ENCODE peak calls at places on chromosomes 16 and 17, in nine cellular contexts. N, B, U, G, V, R, A, L and T are unnamed samples.

GRCh38 chr17:46141645-46142044 is 51.6 kb downstream of the KANSL1 start:
- DNase-seq in N (no peak), B (no peak), U (no peak), G (no peak), V (no peak), R (no peak), A (no peak), L (no peak), T (no peak)

GRCh38 chr16:50884066-50884860 is 142.4 kb downstream of the CYLD start:
- DNase-seq in N (no peak), B (no peak), U (peak), G (no peak), V (no peak), R (no peak), A (no peak), L (no peak), T (no peak)

GRCh38 chr17:61360318-61360717 is 39.3 kb upstream of the TBX2 start:
- DNase-seq in N (no peak), B (no peak), U (no peak), G (no peak), V (no peak), R (no peak), A (no peak), L (no peak), T (no peak)

GRCh38 chr16:29645699-29646187 is 17.3 kb upstream of the SPN start:
- DNase-seq in N (no peak), B (no peak), U (no peak), G (no peak), V (no peak), R (no peak), A (no peak), L (no peak), T (no peak)

GRCh38 chr17:19254651-19255050 is 17.5 kb downstream of the EPN2 start:
- DNase-seq in N (no peak), B (no peak), U (no peak), G (no peak), V (no peak), R (no peak), A (no peak), L (no peak), T (no peak)

GRCh38 chr17:67891481-67892119 is 66.3 kb downstream of the BPTF start:
- DNase-seq in N (peak), B (peak), U (no peak), G (no peak), V (no peak), R (no peak), A (peak), L (no peak), T (peak)

GRCh38 chr17:15516150-15516549 is 47.1 kb downstream of the TVP23C start:
- DNase-seq in N (peak), B (no peak), U (no peak), G (no peak), V (no peak), R (no peak), A (no peak), L (no peak), T (no peak)

GRCh38 chr17:40062347-40063033 is at the start of gene THRA:
- DNase-seq in N (no peak), B (no peak), U (peak), G (no peak), V (peak), R (peak), A (peak), L (peak), T (peak)

GRCh38 chr17:73546770-73547345 is 97.4 kb downstream of the SDK2 start:
- DNase-seq in N (no peak), B (no peak), U (peak), G (peak), V (peak), R (peak), A (peak), L (peak), T (peak)

GRCh38 chr16:56743840-56744239 is 13.9 kb downstream of the NUP93 start:
- DNase-seq in N (peak), B (no peak), U (no peak), G (no peak), V (no peak), R (no peak), A (no peak), L (no peak), T (no peak)

GRCh38 chr16:49590166-49590871 is 216.7 kb downstream of the C16orf78 start:
- DNase-seq in N (no peak), B (no peak), U (no peak), G (no peak), V (no peak), R (no peak), A (no peak), L (no peak), T (no peak)

GRCh38 chr16:30551781-30552180 is 6.4 kb downstream of the ZNF764 start:
- DNase-seq in N (no peak), B (no peak), U (no peak), G (no peak), V (no peak), R (no peak), A (no peak), L (peak), T (no peak)

GRCh38 chr17:64497565-64498035 is 746 bp upstream of the POLG2 start:
- DNase-seq in N (no peak), B (no peak), U (no peak), G (no peak), V (no peak), R (no peak), A (no peak), L (no peak), T (no peak)

GRCh38 chr17:31536451-31536850 is 145.0 kb downstream of the RAB11FIP4 start:
- DNase-seq in N (no peak), B (no peak), U (no peak), G (no peak), V (no peak), R (no peak), A (no peak), L (no peak), T (no peak)

GRCh38 chr17:17079761-17080160 is 37.5 kb downstream of the MPRIP start:
- DNase-seq in N (no peak), B (no peak), U (no peak), G (no peak), V (no peak), R (peak), A (no peak), L (no peak), T (no peak)

GRCh38 chr17:42618442-42619150 is 9.1 kb downstream of the TUBG1 start:
- DNase-seq in N (no peak), B (no peak), U (peak), G (no peak), V (peak), R (peak), A (peak), L (no peak), T (peak)

GRCh38 chr16:10181196-10182162 is 749 bp downstream of the GRIN2A start:
- DNase-seq in N (peak), B (no peak), U (peak), G (peak), V (peak), R (peak), A (peak), L (no peak), T (peak)

GRCh38 chr16:31111881-31112466 is 3.8 kb downstream of the BCKDK start:
- DNase-seq in N (no peak), B (no peak), U (no peak), G (no peak), V (no peak), R (no peak), A (no peak), L (no peak), T (no peak)

GRCh38 chr16:69626256-69626655 is 60.5 kb downstream of the NFAT5 start:
- DNase-seq in N (peak), B (no peak), U (no peak), G (no peak), V (no peak), R (no peak), A (peak), L (no peak), T (no peak)

GRCh38 chr17:60562421-60562820 is 36.4 kb upstream of the APPBP2 start:
- DNase-seq in N (no peak), B (peak), U (no peak), G (no peak), V (no peak), R (no peak), A (no peak), L (no peak), T (no peak)

GRCh38 chr16:72997141-72997542 is 50.8 kb downstream of the ZFHX3 start:
- DNase-seq in N (no peak), B (no peak), U (no peak), G (no peak), V (peak), R (no peak), A (no peak), L (no peak), T (peak)

GRCh38 chr17:81071761-81072741 is 37.1 kb downstream of the BAIAP2 start:
- DNase-seq in N (no peak), B (no peak), U (no peak), G (no peak), V (peak), R (no peak), A (no peak), L (no peak), T (no peak)

GRCh38 chr16:55021595-55022475 is 91.2 kb downstream of the IRX5 start:
- DNase-seq in N (peak), B (no peak), U (no peak), G (peak), V (peak), R (no peak), A (peak), L (peak), T (no peak)

GRCh38 chr16:57697896-57698537 is 3.4 kb downstream of the DRC7 start:
- DNase-seq in N (no peak), B (no peak), U (no peak), G (no peak), V (no peak), R (no peak), A (no peak), L (no peak), T (no peak)

GRCh38 chr16:51569204-51569911 is 418.3 kb upstream of the SALL1 start:
- DNase-seq in N (no peak), B (no peak), U (no peak), G (peak), V (no peak), R (no peak), A (peak), L (no peak), T (no peak)

GRCh38 chr16:66858740-66859396 is 14.7 kb downstream of the CA7 start:
- DNase-seq in N (no peak), B (no peak), U (no peak), G (no peak), V (peak), R (peak), A (peak), L (no peak), T (no peak)

GRCh38 chr16:11370084-11370931 is 25.0 kb downstream of the RMI2 start:
- DNase-seq in N (no peak), B (peak), U (no peak), G (no peak), V (no peak), R (no peak), A (no peak), L (no peak), T (no peak)

GRCh38 chr17:28367641-28368305 is 2.3 kb downstream of the VTN start:
- DNase-seq in N (no peak), B (no peak), U (no peak), G (no peak), V (no peak), R (no peak), A (no peak), L (no peak), T (no peak)

GRCh38 chr16:49560018-49560830 is 186.6 kb downstream of the C16orf78 start:
- DNase-seq in N (no peak), B (no peak), U (no peak), G (no peak), V (no peak), R (no peak), A (no peak), L (no peak), T (no peak)

GRCh38 chr16:47229053-47229640 is 85.4 kb upstream of the NETO2 start:
- DNase-seq in N (no peak), B (no peak), U (no peak), G (no peak), V (no peak), R (no peak), A (no peak), L (no peak), T (no peak)

GRCh38 chr16:8026450-8026849 is 563.9 kb downstream of the TMEM114 start:
- DNase-seq in N (no peak), B (no peak), U (peak), G (no peak), V (no peak), R (no peak), A (no peak), L (peak), T (no peak)

GRCh38 chr17:66637491-66637890 is 197.4 kb upstream of the CACNG5 start:
- DNase-seq in N (no peak), B (peak), U (no peak), G (no peak), V (no peak), R (no peak), A (no peak), L (no peak), T (no peak)

GRCh38 chr16:17963185-17963836 is 373.2 kb downstream of the NPIPA8 start:
- DNase-seq in N (no peak), B (no peak), U (no peak), G (no peak), V (no peak), R (no peak), A (no peak), L (no peak), T (no peak)

GRCh38 chr17:73232587-73233373 is 28.9 kb downstream of the CPSF4L start:
- DNase-seq in N (peak), B (no peak), U (peak), G (no peak), V (peak), R (no peak), A (peak), L (no peak), T (peak)

GRCh38 chr16:74677868-74678267 is 11.2 kb upstream of the RFWD3 start:
- DNase-seq in N (no peak), B (no peak), U (no peak), G (no peak), V (no peak), R (no peak), A (no peak), L (no peak), T (no peak)
- TF ChIP-seq CTCF in N (no peak), B (no peak), U (no peak), G (no peak), V (no peak), R (no peak), A (no peak), L (no peak), T (no peak)

GRCh38 chr16:59201160-59201559 is 467.0 kb upstream of the GOT2 start:
- DNase-seq in N (no peak), B (no peak), U (no peak), G (no peak), V (no peak), R (no peak), A (no peak), L (no peak), T (no peak)

GRCh38 chr16:59205403-59205802 is 471.3 kb upstream of the GOT2 start:
- DNase-seq in N (no peak), B (no peak), U (no peak), G (no peak), V (no peak), R (no peak), A (peak), L (no peak), T (no peak)

GRCh38 chr16:59202463-59202862 is 468.3 kb upstream of the GOT2 start:
- DNase-seq in N (no peak), B (no peak), U (no peak), G (no peak), V (no peak), R (no peak), A (no peak), L (no peak), T (no peak)

GRCh38 chr16:59201821-59202220 is 467.7 kb upstream of the GOT2 start:
- DNase-seq in N (no peak), B (no peak), U (no peak), G (no peak), V (no peak), R (no peak), A (no peak), L (no peak), T (no peak)

DNA sequence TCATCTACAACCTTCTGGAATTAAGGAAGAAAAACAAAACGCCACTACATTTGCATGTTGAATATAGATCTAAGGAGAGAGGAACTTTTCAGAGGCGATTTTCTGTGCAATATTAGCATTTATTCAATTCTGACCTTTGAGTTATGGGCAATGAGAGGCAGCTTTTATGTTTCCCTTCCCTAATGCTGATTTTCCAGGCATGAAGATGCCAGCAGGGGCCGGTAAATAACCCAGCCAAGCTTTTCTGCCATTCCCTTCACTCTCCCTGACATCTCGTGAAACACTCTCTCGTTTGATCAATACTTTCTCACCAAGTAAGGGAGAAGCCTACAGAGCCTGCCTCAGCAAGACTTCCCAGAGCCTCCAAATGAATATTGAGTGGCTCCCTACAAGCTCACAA is 470.5 kb upstream of the GOT2 start:
- DNase-seq in N (no peak), B (no peak), U (no peak), G (no peak), V (no peak), R (no peak), A (no peak), L (no peak), T (no peak)
- TF ChIP-seq CTCF in N (no peak), B (no peak), U (no peak), G (no peak), V (no peak), R (no peak), A (no peak), L (no peak), T (no peak)

GRCh38 chr16:65779196-65779595 is 587.3 kb upstream of the CDH5 start:
- DNase-seq in N (no peak), B (no peak), U (no peak), G (no peak), V (no peak), R (no peak), A (no peak), L (no peak), T (no peak)

GRCh38 chr16:65774350-65774749 is 592.1 kb upstream of the CDH5 start:
- DNase-seq in N (no peak), B (no peak), U (no peak), G (no peak), V (no peak), R (no peak), A (no peak), L (no peak), T (no peak)

GRCh38 chr16:65773319-65773874 is 593.1 kb upstream of the CDH5 start:
- DNase-seq in N (no peak), B (no peak), U (peak), G (no peak), V (no peak), R (no peak), A (no peak), L (no peak), T (no peak)

GRCh38 chr16:65772134-65772732 is 594.3 kb upstream of the CDH5 start:
- DNase-seq in N (no peak), B (no peak), U (no peak), G (no peak), V (no peak), R (no peak), A (no peak), L (no peak), T (no peak)

DNA sequence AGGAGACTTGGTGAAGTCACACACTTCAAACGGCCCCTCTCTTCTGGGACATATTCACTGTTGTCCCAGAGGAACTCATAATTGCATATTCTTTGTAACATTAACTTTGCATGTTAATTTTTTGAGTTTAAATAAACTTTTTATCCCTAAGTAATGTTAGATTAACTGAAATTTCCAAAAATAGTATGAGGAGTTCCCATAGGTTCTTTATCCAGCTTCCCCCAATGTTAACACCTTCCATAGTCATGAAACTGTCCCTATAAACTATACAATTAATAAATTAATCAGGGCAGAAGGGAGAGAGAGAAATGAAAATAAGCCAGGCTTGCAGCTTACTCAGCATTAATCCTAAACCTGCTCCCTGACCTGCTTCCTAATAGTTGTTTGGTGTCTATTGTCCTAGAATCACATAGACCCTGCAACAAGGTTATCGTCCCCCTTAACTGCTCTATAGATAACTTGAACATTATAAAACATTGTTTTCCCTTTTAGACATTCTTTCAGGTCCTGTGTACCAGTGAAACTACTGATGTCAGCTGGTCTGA is 589.8 kb upstream of the CDH5 start:
- DNase-seq in N (no peak), B (no peak), U (no peak), G (no peak), V (no peak), R (no peak), A (no peak), L (no peak), T (no peak)
- TF ChIP-seq CTCF in N (no peak), B (no peak), U (no peak), G (no peak), V (no peak), R (no peak), A (no peak), L (no peak), T (no peak)

GRCh38 chr17:21163101-21163500 is 36.3 kb downstream of the DHRS7B start:
- DNase-seq in N (no peak), B (no peak), U (no peak), G (no peak), V (no peak), R (no peak), A (no peak), L (no peak), T (no peak)
- TF ChIP-seq CTCF in N (no peak), B (peak), U (no peak), G (no peak), V (no peak), R (no peak), A (no peak), L (no peak), T (no peak)

GRCh38 chr16:3087836-3088235 is 11.3 kb downstream of the ZSCAN10 start:
- DNase-seq in N (no peak), B (no peak), U (no peak), G (no peak), V (no peak), R (peak), A (no peak), L (no peak), T (no peak)
- TF ChIP-seq CTCF in N (no peak), B (no peak), U (no peak), G (no peak), V (no peak), R (no peak), A (no peak), L (no peak), T (no peak)

GRCh38 chr16:88314991-88315542 is 67.7 kb upstream of the ZNF469 start:
- DNase-seq in N (no peak), B (no peak), U (no peak), G (no peak), V (no peak), R (no peak), A (no peak), L (no peak), T (no peak)
- TF ChIP-seq CTCF in N (no peak), B (no peak), U (no peak), G (no peak), V (no peak), R (no peak), A (no peak), L (no peak), T (no peak)